ENCODE peak calls at places on chromosomes 7 and 10, in ten cellular contexts. H is neural progenitor cell, B is nephron progenitor cell, K is A549, L is HL-60, Q is natural killer cell, V is tibial artery, E is OCI-LY7, U is AG04449, A is endodermal cell. I is an unnamed sample.

GRCh38 chr7:150737265-150738055 is at the start of gene GIMAP5:
- DNase-seq in H (no peak), B (no peak), K (no peak), L (no peak), Q (peak; percentile 51), V (peak; percentile 38), E (no peak), U (no peak), A (no peak), I (no peak)

GRCh38 chr7:101911011-101911799 is 93.8 kb downstream of the CUX1 start:
- DNase-seq in H (peak; percentile 48), B (no peak), K (no peak), L (no peak), Q (no peak), V (no peak), E (no peak), U (no peak), A (no peak), I (no peak)

GRCh38 chr7:24880886-24881285 is 99.1 kb downstream of the OSBPL3 start:
- DNase-seq in H (no peak), B (no peak), K (no peak), L (no peak), Q (no peak), V (no peak), E (no peak), U (no peak), A (no peak), I (no peak)

GRCh38 chr10:78604286-78604685 is 464.5 kb upstream of the ZMIZ1 start:
- DNase-seq in H (no peak), B (no peak), K (no peak), L (no peak), Q (no peak), V (no peak), E (no peak), U (no peak), A (peak; percentile 33), I (no peak)

GRCh38 chr10:3426190-3426845 is 253.7 kb upstream of the PITRM1 start:
- DNase-seq in H (no peak), B (no peak), K (no peak), L (no peak), Q (no peak), V (no peak), E (no peak), U (peak; percentile 61), A (no peak), I (peak; percentile 50)

GRCh38 chr10:123518765-123519164 is 147.4 kb upstream of the GPR26 start:
- DNase-seq in H (no peak), B (no peak), K (no peak), L (no peak), Q (no peak), V (no peak), E (no peak), U (no peak), A (peak; percentile 25), I (no peak)

GRCh38 chr10:54854843-54855242 is 53.8 kb upstream of the PCDH15 start:
- DNase-seq in H (no peak), B (no peak), K (no peak), L (no peak), Q (no peak), V (no peak), E (no peak), U (no peak), A (no peak), I (no peak)

GRCh38 chr7:92872701-92873100 is 36.3 kb upstream of the CDK6 start:
- DNase-seq in H (no peak), B (no peak), K (no peak), L (no peak), Q (no peak), V (no peak), E (no peak), U (no peak), A (no peak), I (no peak)

GRCh38 chr10:360653-361052 is 225.4 kb downstream of the ZMYND11 start:
- DNase-seq in H (no peak), B (no peak), K (no peak), L (no peak), Q (no peak), V (no peak), E (no peak), U (no peak), A (no peak), I (no peak)

GRCh38 chr7:1742555-1743303 is 72.7 kb downstream of the ELFN1 start:
- DNase-seq in H (no peak), B (no peak), K (no peak), L (no peak), Q (peak; percentile 44), V (no peak), E (no peak), U (no peak), A (no peak), I (peak; percentile 20)

GRCh38 chr7:112437038-112437437 is 13.2 kb upstream of the IFRD1 start:
- DNase-seq in H (no peak), B (no peak), K (no peak), L (no peak), Q (no peak), V (no peak), E (no peak), U (no peak), A (no peak), I (no peak)

GRCh38 chr10:77837248-77837924 is 89.2 kb downstream of the DLG5 start:
- DNase-seq in H (peak; percentile 92), B (peak; percentile 56), K (no peak), L (no peak), Q (no peak), V (no peak), E (peak; percentile 71), U (no peak), A (peak; percentile 95), I (no peak)

GRCh38 chr7:4830176-4830575 is 31.7 kb downstream of the PAPOLB start:
- DNase-seq in H (peak; percentile 89), B (peak; percentile 71), K (peak; percentile 35), L (peak; percentile 27), Q (peak; percentile 36), V (peak; percentile 51), E (peak; percentile 50), U (no peak), A (peak; percentile 94), I (peak; percentile 16)

GRCh38 chr7:91355680-91356435 is 91.6 kb downstream of the FZD1 start:
- DNase-seq in H (peak; percentile 36), B (no peak), K (no peak), L (no peak), Q (no peak), V (no peak), E (no peak), U (no peak), A (peak; percentile 63), I (no peak)

DNA sequence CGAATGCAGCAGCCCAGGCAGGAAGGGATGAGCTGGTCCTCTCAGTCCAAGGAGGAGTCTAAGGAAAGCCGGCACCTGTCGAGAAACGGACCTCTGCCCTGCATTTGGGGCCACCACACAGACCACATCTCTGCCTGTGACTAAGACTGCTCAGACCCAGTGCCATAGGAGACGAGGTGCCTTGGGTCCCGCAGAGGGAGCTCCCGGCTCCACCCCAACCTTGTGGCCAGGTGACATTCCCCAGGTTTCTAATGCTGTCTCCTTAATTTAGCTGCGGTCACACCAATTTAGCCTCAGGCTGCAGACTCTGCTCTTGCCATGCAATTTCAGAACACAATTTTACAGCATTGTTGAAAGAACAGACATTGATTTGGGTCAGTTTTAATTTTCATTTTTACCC is 22.8 kb upstream of the CRHR2 start:
- DNase-seq in H (no peak), B (no peak), K (no peak), L (no peak), Q (no peak), V (no peak), E (no peak), U (no peak), A (no peak), I (no peak)
- TF ChIP-seq CTCF in H (no peak), B (no peak), K (no peak), L (no peak), Q (no peak), V (no peak), E (no peak), U (no peak), A (no peak), I (no peak)

DNA sequence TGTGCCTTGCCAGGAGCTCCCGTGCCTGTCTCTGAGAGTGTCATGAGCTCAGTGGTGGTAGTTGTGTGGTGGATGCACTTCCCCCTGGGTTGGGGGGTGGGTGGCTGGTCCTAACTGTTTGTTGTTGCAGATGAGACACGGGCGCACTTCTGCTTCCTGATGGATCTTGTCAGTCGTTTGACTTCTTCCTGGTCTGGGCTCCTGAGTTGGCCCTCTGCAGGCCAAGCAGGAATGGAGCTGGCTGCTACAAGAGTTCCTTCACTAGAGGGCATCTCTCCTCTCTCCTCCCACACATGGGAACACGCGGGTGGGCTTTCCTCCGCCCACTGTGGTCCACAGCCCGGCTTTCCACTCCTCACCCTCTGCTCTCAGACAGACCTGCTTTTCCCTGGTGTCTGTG is 82.0 kb downstream of the BMS1 start:
- DNase-seq in H (peak; percentile 44), B (no peak), K (no peak), L (peak; percentile 72), Q (no peak), V (no peak), E (peak; percentile 41), U (no peak), A (peak; percentile 78), I (no peak)
- TF ChIP-seq CTCF in H (peak; percentile 47), B (no peak), K (peak; percentile 24), L (no peak), Q (no peak), V (no peak), E (peak; percentile 60), U (peak; percentile 37), A (peak; percentile 71), I (peak; percentile 39)

DNA sequence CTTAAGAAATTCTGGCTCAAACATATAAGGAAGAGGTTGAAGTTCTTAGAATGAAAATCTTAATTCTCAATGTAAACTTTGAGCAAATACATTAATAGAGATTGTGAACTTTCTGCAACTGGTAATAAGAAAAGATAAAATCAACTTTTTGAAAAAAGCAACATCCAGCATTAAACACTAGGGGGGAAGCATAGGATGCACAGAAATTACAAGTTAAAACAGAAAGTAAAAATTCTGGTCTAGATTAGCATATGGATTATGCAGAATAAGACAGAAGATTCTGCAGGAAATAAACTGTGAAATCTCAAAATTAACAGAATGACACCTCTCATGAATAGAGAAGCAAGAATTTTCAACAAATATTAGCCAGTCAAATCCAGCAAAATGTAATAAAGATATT is 38.0 kb upstream of the CAV2 start:
- DNase-seq in H (no peak), B (no peak), K (no peak), L (no peak), Q (no peak), V (no peak), E (no peak), U (no peak), A (no peak), I (no peak)
- TF ChIP-seq CTCF in H (no peak), B (no peak), K (no peak), L (no peak), Q (no peak), V (peak; percentile 13), E (no peak), U (peak; percentile 20), A (no peak), I (no peak)

DNA sequence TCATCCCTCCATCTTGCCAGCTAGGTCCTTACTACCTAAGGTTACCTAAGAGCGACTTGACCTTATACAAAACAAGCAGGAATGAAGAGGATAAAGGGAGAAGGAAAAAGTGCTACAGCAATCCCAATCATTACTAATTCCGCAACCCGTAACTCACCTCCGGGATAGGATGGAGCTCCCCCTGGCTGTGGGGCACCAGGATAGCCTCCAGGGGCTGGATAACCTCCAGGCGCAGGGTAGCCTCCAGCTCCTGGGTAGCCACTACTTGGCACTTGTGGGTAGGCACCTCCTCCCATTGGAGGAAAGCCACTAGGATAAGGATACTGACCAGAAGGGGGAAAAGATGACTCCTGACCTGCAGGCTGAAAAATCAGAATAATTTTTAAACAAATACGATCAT is 15.8 kb downstream of the ANXA7 start:
- DNase-seq in H (no peak), B (no peak), K (peak; percentile 28), L (no peak), Q (no peak), V (no peak), E (no peak), U (no peak), A (peak; percentile 68), I (no peak)
- TF ChIP-seq CTCF in H (peak; percentile 29), B (no peak), K (peak; percentile 35), L (no peak), Q (no peak), V (no peak), E (peak; percentile 48), U (no peak), A (peak; percentile 61), I (peak; percentile 31)

I was measured in retinal pigment epithelial cell.